ENCODE peak calls at places on chromosomes 12 and 14, in four cellular contexts. W is stomach, Q is A549, O is tibial nerve. Y is an unnamed sample.

GRCh38 chr14:75247286-75247922 is 31.2 kb upstream of the FOS start:
- DNase-seq in Q (no peak), W (no peak), O (no peak), Y (no peak)

GRCh38 chr14:65203574-65203973 is 101.3 kb upstream of the MAX start:
- DNase-seq in O (no peak), W (no peak), Q (no peak), Y (no peak)

GRCh38 chr14:29310757-29311156 is 544.2 kb downstream of the FOXG1 start:
- DNase-seq in W (no peak), Q (no peak), O (no peak), Y (no peak)

GRCh38 chr14:65414961-65415589 is 2.5 kb downstream of the FUT8 start:
- DNase-seq in Q (peak; percentile 12), W (no peak), O (no peak), Y (peak; percentile 48)

GRCh38 chr14:69039287-69039628 is 60.2 kb upstream of the ACTN1 start:
- DNase-seq in W (no peak), O (no peak), Q (peak; percentile 44), Y (no peak)

GRCh38 chr14:92497391-92497790 is 16.2 kb upstream of the RIN3 start:
- DNase-seq in W (no peak), O (no peak), Q (no peak), Y (no peak)

GRCh38 chr14:92049781-92050180 is 9.9 kb upstream of the TRIP11 start:
- DNase-seq in W (no peak), O (no peak), Q (no peak), Y (no peak)

GRCh38 chr12:129530517-129530916 is 373.3 kb downstream of the TMEM132D start:
- DNase-seq in W (no peak), Q (no peak), O (no peak), Y (no peak)

GRCh38 chr14:103500148-103500990 is 22.3 kb downstream of the CKB start:
- DNase-seq in Q (no peak), O (peak; percentile 90), W (peak; percentile 94), Y (peak; percentile 91)

GRCh38 chr14:26835949-26836570 is 238.2 kb upstream of the NOVA1 start:
- DNase-seq in Q (no peak), O (no peak), W (no peak), Y (no peak)

GRCh38 chr14:71803539-71804260 is 128.5 kb upstream of the RGS6 start:
- DNase-seq in W (no peak), O (no peak), Q (peak; percentile 10), Y (no peak)

GRCh38 chr12:24530689-24531088 is 418.2 kb downstream of the BCAT1 start:
- DNase-seq in Q (no peak), O (no peak), W (no peak), Y (no peak)

GRCh38 chr14:26811756-26812305 is 214.0 kb upstream of the NOVA1 start:
- DNase-seq in Q (no peak), W (no peak), O (no peak), Y (no peak)

GRCh38 chr14:90060965-90061848 is 587 bp upstream of the KCNK13 start:
- DNase-seq in Q (no peak), O (no peak), W (no peak), Y (peak; percentile 28)

GRCh38 chr12:96981053-96981452 is 74.0 kb downstream of the NEDD1 start:
- DNase-seq in W (no peak), O (no peak), Q (no peak), Y (no peak)

GRCh38 chr14:64765740-64766302 is 61.6 kb downstream of the PLEKHG3 start:
- DNase-seq in O (no peak), W (no peak), Q (no peak), Y (peak; percentile 42)

GRCh38 chr14:89617471-89618291 is 200.6 kb upstream of the FOXN3 start:
- DNase-seq in W (peak; percentile 45), O (peak; percentile 16), Q (no peak), Y (peak; percentile 47)

GRCh38 chr12:80936642-80937390 is 918 bp downstream of the LIN7A start:
- DNase-seq in Q (peak; percentile 16), W (peak; percentile 27), O (no peak), Y (no peak)

GRCh38 chr14:92906823-92907222 is 16.1 kb upstream of the CHGA start:
- DNase-seq in Q (no peak), W (no peak), O (no peak), Y (no peak)

GRCh38 chr12:73863541-73863940 is 674.1 kb upstream of the ATXN7L3B start:
- DNase-seq in O (no peak), Q (no peak), W (no peak), Y (no peak)

GRCh38 chr12:96824074-96824837 is 82.8 kb upstream of the NEDD1 start:
- DNase-seq in Q (no peak), W (no peak), O (no peak), Y (no peak)

GRCh38 chr14:89576132-89576923 is 159.3 kb upstream of the FOXN3 start:
- DNase-seq in O (no peak), W (no peak), Q (no peak), Y (no peak)

GRCh38 chr12:27900920-27901879 is 71.3 kb downstream of the PTHLH start:
- DNase-seq in Q (no peak), O (no peak), W (no peak), Y (no peak)

GRCh38 chr14:89621009-89621421 is 204.0 kb upstream of the FOXN3 start:
- DNase-seq in O (no peak), W (no peak), Q (no peak), Y (no peak)

GRCh38 chr14:55951366-55952206 is 166.6 kb upstream of the PELI2 start:
- DNase-seq in W (no peak), Q (no peak), O (no peak), Y (no peak)

GRCh38 chr14:68109132-68109531 is 289.6 kb downstream of the RAD51B start:
- DNase-seq in W (no peak), O (no peak), Q (no peak), Y (no peak)

GRCh38 chr14:102768223-102769048 is 8.8 kb upstream of the TRAF3 start:
- DNase-seq in O (no peak), W (no peak), Q (no peak), Y (no peak)

GRCh38 chr12:57276935-57277563 is 26.1 kb upstream of the STAC3 start:
- DNase-seq in Q (peak; percentile 34), W (peak; percentile 57), O (no peak), Y (peak; percentile 26)

GRCh38 chr14:57938533-57938932 is 72.6 kb upstream of the SLC35F4 start:
- DNase-seq in O (no peak), Q (no peak), W (no peak), Y (no peak)

GRCh38 chr14:96911499-96912130 is 114.4 kb downstream of the VRK1 start:
- DNase-seq in Q (no peak), O (no peak), W (no peak), Y (no peak)

GRCh38 chr14:96906434-96906833 is 109.3 kb downstream of the VRK1 start:
- DNase-seq in O (no peak), W (no peak), Q (no peak), Y (no peak)

GRCh38 chr14:96914729-96915128 is 117.5 kb downstream of the VRK1 start:
- DNase-seq in O (no peak), W (no peak), Q (no peak), Y (no peak)

GRCh38 chr14:96905825-96906224 is 108.6 kb downstream of the VRK1 start:
- DNase-seq in Q (no peak), W (no peak), O (no peak), Y (no peak)

GRCh38 chr14:96909841-96910364 is 112.7 kb downstream of the VRK1 start:
- DNase-seq in O (no peak), Q (no peak), W (no peak), Y (no peak)
- TF ChIP-seq POLR2A in O (no peak), Q (no peak), W (no peak), Y (no peak)

GRCh38 chr12:120126635-120127005 is 10.1 kb upstream of the RAB35 start:
- DNase-seq in O (no peak), Q (no peak), W (no peak), Y (no peak)

GRCh38 chr12:120121343-120121742 is 4.8 kb upstream of the RAB35 start:
- DNase-seq in O (no peak), Q (no peak), W (no peak), Y (no peak)

GRCh38 chr12:120121766-120122293 is 5.3 kb upstream of the RAB35 start:
- DNase-seq in O (no peak), W (no peak), Q (no peak), Y (no peak)

GRCh38 chr12:120125792-120126634 is 9.5 kb upstream of the RAB35 start:
- DNase-seq in Q (no peak), O (no peak), W (no peak), Y (no peak)

DNA sequence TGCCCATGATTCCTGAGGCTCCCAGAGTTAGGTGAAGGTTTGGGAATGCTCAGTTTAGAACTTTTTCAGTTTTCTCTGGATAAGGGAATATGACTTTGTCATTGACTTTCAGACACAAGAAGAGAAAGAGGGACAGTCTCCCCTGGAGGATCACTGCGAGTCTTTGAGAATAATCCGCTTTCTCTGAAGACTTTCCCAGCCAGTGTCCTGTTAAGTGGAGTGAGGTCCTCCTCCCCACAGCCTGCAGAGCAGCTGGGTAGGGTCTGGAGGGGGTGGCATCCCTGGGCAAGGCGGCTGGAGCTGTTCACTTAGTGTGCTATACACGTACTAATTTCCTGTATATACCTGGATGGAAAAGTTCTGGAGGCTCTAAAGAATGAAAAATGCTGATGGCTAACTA is 8.5 kb upstream of the RAB35 start:
- DNase-seq in W (no peak), O (no peak), Q (no peak), Y (no peak)
- TF ChIP-seq POLR2A in W (no peak), O (no peak), Q (no peak), Y (no peak)

GRCh38 chr12:100253437-100253836 is 13.4 kb downstream of the DEPDC4 start:
- DNase-seq in O (no peak), Q (no peak), W (no peak), Y (no peak)
- TF ChIP-seq POLR2A in O (no peak), Q (no peak), W (no peak), Y (no peak)

GRCh38 chr12:636632-637031 is 26.6 kb downstream of the NINJ2 start:
- DNase-seq in W (no peak), O (no peak), Q (no peak), Y (no peak)

GRCh38 chr12:639988-640387 is 23.3 kb downstream of the NINJ2 start:
- DNase-seq in Q (no peak), O (no peak), W (no peak), Y (no peak)

GRCh38 chr12:638948-639557 is 24.2 kb downstream of the NINJ2 start:
- DNase-seq in W (no peak), Q (no peak), O (no peak), Y (no peak)

GRCh38 chr12:642633-643477 is 20.4 kb downstream of the NINJ2 start:
- DNase-seq in W (peak; percentile 78), O (no peak), Q (peak; percentile 82), Y (peak; percentile 89)

DNA sequence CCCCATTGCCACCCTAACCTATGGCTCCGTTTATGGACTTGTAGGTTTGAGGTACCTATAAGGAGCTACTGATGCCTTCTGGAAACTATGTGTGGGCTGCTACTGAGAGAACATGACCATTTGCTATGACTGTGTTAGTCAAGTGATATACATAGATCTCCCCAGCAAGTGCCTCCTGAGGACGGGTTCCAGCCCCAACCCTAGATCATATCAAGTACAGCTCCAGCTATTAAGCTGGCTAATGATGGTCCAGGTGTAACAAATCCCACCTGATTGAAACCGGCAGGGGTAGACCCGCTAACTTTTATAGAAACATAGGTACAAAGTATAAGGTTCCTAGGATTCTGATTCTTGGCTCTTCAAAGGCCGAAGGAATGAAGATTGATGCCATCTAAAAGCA is 23.7 kb downstream of the NINJ2 start:
- DNase-seq in O (no peak), Q (no peak), W (no peak), Y (peak; percentile 21)
- TF ChIP-seq POLR2A in O (no peak), Q (no peak), W (no peak), Y (no peak)